ENCODE peak calls at places on chromosomes 1 and 21, in five cellular contexts. T, H, U, K and I are unnamed samples.

GRCh38 chr1:204296431-204296988 is 63.2 kb downstream of the PLEKHA6 start:
- DNase-seq in U (no peak), K (no peak), H (no peak), T (peak), I (peak)

GRCh38 chr1:17170571-17170970 is 34.4 kb upstream of the PADI1 start:
- DNase-seq in H (no peak), K (no peak), U (no peak), T (no peak), I (no peak)

GRCh38 chr1:244834596-244835275 is 722 bp upstream of the COX20 start:
- DNase-seq in H (peak), T (peak), U (peak), K (peak), I (peak)

GRCh38 chr21:27759091-27759659 is 792.3 kb upstream of the ADAMTS5 start:
- DNase-seq in H (no peak), T (peak), K (no peak), U (no peak), I (no peak)

GRCh38 chr1:223244366-223245103 is 101.5 kb upstream of the TLR5 start:
- DNase-seq in H (no peak), K (no peak), U (peak), T (no peak), I (peak)

GRCh38 chr1:61157420-61157987 is 75.1 kb downstream of the NFIA start:
- DNase-seq in T (no peak), H (no peak), K (no peak), U (no peak), I (peak)

GRCh38 chr1:47420547-47420946 is 4.5 kb downstream of the FOXE3 start:
- DNase-seq in U (no peak), K (no peak), H (no peak), T (no peak), I (no peak)

GRCh38 chr1:110634455-110635281 is 28.5 kb upstream of the KCNA2 start:
- DNase-seq in H (no peak), U (no peak), K (no peak), T (no peak), I (no peak)

GRCh38 chr1:64536217-64536835 is 66.4 kb downstream of the CACHD1 start:
- DNase-seq in U (peak), H (no peak), K (no peak), T (no peak), I (no peak)

GRCh38 chr1:181152892-181153633 is 64.6 kb downstream of the IER5 start:
- DNase-seq in T (peak), H (no peak), U (peak), K (no peak), I (peak)

GRCh38 chr1:58045094-58045493 is 501.4 kb downstream of the OMA1 start:
- DNase-seq in T (peak), H (no peak), U (no peak), K (no peak), I (no peak)

GRCh38 chr1:237732657-237733056 is 158.1 kb downstream of the ZP4 start:
- DNase-seq in K (no peak), U (no peak), T (no peak), H (no peak), I (no peak)

GRCh38 chr1:10074059-10074854 is 41.5 kb downstream of the UBE4B start:
- DNase-seq in K (peak), H (no peak), T (no peak), U (peak), I (peak)

GRCh38 chr1:196078691-196079090 is 529.5 kb downstream of the KCNT2 start:
- DNase-seq in T (no peak), H (no peak), K (peak), U (no peak), I (no peak)

GRCh38 chr21:38965910-38966504 is 160.3 kb downstream of the ETS2 start:
- DNase-seq in K (peak), U (no peak), H (no peak), T (peak), I (no peak)
- TF ChIP-seq MAX in K (peak), U (no peak), H (no peak), T (peak), I (no peak)

GRCh38 chr1:18735369-18735997 is 104.8 kb downstream of the PAX7 start:
- DNase-seq in T (no peak), K (no peak), H (no peak), U (no peak), I (no peak)

GRCh38 chr1:18732686-18733085 is 102.0 kb downstream of the PAX7 start:
- DNase-seq in H (no peak), U (no peak), K (no peak), T (no peak), I (no peak)

GRCh38 chr1:18734001-18734400 is 103.4 kb downstream of the PAX7 start:
- DNase-seq in H (no peak), U (no peak), T (no peak), K (no peak), I (no peak)

GRCh38 chr1:18736958-18737357 is 106.3 kb downstream of the PAX7 start:
- DNase-seq in T (no peak), H (no peak), K (no peak), U (no peak), I (no peak)

DNA sequence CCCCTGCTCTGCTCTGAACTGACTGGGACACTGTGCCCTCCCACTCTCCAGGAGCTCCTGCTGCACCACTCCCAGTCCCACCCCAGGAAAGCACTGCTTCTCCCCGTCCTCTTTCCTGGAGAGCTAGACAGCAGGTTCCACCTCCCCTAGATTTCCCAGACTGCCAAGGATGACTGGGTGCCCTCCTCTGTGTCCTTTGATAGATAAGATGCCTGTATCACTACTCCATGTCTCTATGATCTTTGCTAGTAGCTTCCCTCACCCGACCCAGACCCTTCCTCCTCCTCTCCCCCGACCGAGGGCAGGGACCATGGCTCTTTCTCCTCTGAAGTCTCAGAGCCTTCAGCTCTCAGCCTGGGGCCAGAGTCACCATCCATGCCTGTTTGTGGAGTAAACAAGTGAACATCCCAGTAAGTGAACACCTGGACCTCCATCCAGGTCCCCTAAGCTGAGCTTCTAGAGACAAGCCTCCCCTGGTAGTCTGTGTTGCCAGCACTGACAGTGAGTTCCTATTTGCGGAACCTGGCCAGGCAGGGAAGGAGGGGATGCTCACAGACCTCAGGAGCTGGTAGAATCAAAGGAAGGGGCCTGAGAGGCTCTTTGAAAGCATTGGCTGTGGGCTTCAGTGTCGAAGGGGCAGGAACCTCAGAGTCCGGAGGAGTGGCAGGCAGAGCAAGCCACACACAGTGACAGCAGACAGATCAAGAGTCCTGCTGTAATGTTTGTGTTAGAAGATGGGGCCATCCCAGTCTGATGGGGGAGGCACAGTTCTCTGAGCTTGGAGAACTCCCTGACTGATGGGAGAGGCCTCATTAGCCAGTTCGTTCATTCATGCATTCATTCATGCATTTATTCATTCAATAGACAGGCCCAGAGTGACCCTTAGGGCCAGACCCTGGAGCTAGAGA is 104.1 kb downstream of the PAX7 start:
- DNase-seq in K (no peak), T (no peak), H (no peak), U (no peak), I (no peak)
- TF ChIP-seq MAX in K (no peak), T (no peak), H (no peak), U (no peak), I (no peak)

GRCh38 chr1:213931804-213932203 is 56.0 kb upstream of the PROX1 start:
- DNase-seq in H (peak), K (no peak), U (no peak), T (peak), I (no peak)
- TF ChIP-seq MAX in H (no peak), K (no peak), U (no peak), T (no peak), I (no peak)

GRCh38 chr1:27402349-27402754 is 9.9 kb downstream of the GPR3 start:
- DNase-seq in K (peak), T (peak), H (no peak), U (peak), I (peak)

GRCh38 chr1:27405074-27405473 is 12.7 kb downstream of the GPR3 start:
- DNase-seq in H (no peak), U (no peak), T (peak), K (no peak), I (no peak)

GRCh38 chr1:27403931-27404330 is 11.5 kb downstream of the GPR3 start:
- DNase-seq in K (no peak), U (no peak), H (no peak), T (no peak), I (no peak)

GRCh38 chr1:27400963-27401341 is 8.5 kb downstream of the GPR3 start:
- DNase-seq in T (no peak), H (no peak), U (peak), K (no peak), I (no peak)

GRCh38 chr1:27403065-27403726 is 10.8 kb downstream of the GPR3 start:
- DNase-seq in H (no peak), K (peak), U (peak), T (peak), I (peak)
- TF ChIP-seq MAX in H (no peak), K (no peak), U (no peak), T (no peak), I (peak)